ENCODE peak calls at places on chromosomes 7 and 10, in four cellular contexts. K is pancreas, D is stomach, U is WERI-Rb-1. T is an unnamed sample.

GRCh38 chr7:158284121-158284520 is 303.5 kb downstream of the PTPRN2 start:
- DNase-seq in K (no peak), D (peak), U (no peak), T (no peak)

GRCh38 chr10:60870803-60871202 is 73.2 kb downstream of the RHOBTB1 start:
- DNase-seq in K (no peak), U (no peak), D (no peak), T (no peak)

GRCh38 chr7:35906191-35906908 is 105.5 kb downstream of the SEPTIN7 start:
- DNase-seq in K (peak), D (peak), U (peak), T (peak)

GRCh38 chr7:72751978-72752377 is 76.0 kb downstream of the TYW1B start:
- DNase-seq in K (no peak), D (no peak), U (peak), T (peak)

GRCh38 chr10:3803884-3804741 is 19.1 kb upstream of the KLF6 start:
- DNase-seq in U (no peak), D (no peak), K (no peak), T (no peak)

GRCh38 chr10:74736029-74736428 is 90.4 kb upstream of the KAT6B start:
- DNase-seq in U (no peak), D (no peak), K (no peak), T (no peak)

GRCh38 chr7:112370436-112370835 is 79.8 kb upstream of the IFRD1 start:
- DNase-seq in U (no peak), D (peak), K (peak), T (no peak)

GRCh38 chr10:103660364-103661197 is 167.1 kb downstream of the NEURL1 start:
- DNase-seq in U (no peak), D (peak), K (no peak), T (no peak)

GRCh38 chr7:51111256-51111655 is 205.4 kb downstream of the COBL start:
- DNase-seq in U (no peak), D (no peak), K (no peak), T (no peak)

GRCh38 chr10:72800000-72800740 is 93.4 kb upstream of the OIT3 start:
- DNase-seq in U (no peak), K (no peak), D (no peak), T (no peak)

GRCh38 chr10:128068398-128069285 is 57.6 kb downstream of the MKI67 start:
- DNase-seq in D (no peak), U (no peak), K (no peak), T (peak)

GRCh38 chr10:14074062-14074884 is 256.5 kb downstream of the FRMD4A start:
- DNase-seq in D (peak), K (peak), U (no peak), T (no peak)

GRCh38 chr7:51350195-51350896 is 33.7 kb upstream of the COBL start:
- DNase-seq in U (no peak), D (peak), K (no peak), T (no peak)

GRCh38 chr7:29139796-29140195 is 6.5 kb downstream of the CPVL start:
- DNase-seq in K (no peak), D (no peak), U (no peak), T (no peak)

GRCh38 chr7:2601065-2601464 is 30.7 kb upstream of the TTYH3 start:
- DNase-seq in U (no peak), K (no peak), D (peak), T (no peak)

GRCh38 chr7:106668853-106669539 is 8.0 kb upstream of the CCDC71L start:
- DNase-seq in U (no peak), D (no peak), K (no peak), T (no peak)

GRCh38 chr10:70943806-70944466 is 55.6 kb upstream of the PCBD1 start:
- DNase-seq in K (no peak), U (no peak), D (no peak), T (no peak)

GRCh38 chr7:132947011-132947410 is 134.9 kb downstream of the CHCHD3 start:
- DNase-seq in K (no peak), D (no peak), U (no peak), T (no peak)

GRCh38 chr7:48962821-48963505 is 38.6 kb downstream of the CDC14C start:
- DNase-seq in U (no peak), D (no peak), K (no peak), T (peak)

GRCh38 chr10:44382981-44383748 is 1.7 kb downstream of the CXCL12 start:
- DNase-seq in K (no peak), D (peak), U (no peak), T (no peak)

GRCh38 chr10:44981172-44982113 is 2.8 kb upstream of the DEPP1 start:
- DNase-seq in U (no peak), K (peak), D (no peak), T (no peak)

GRCh38 chr7:28136420-28136819 is 44.2 kb downstream of the JAZF1 start:
- DNase-seq in K (no peak), D (no peak), U (no peak), T (no peak)

GRCh38 chr10:44995914-44996633 is 4.6 kb upstream of the ZNF22 start:
- DNase-seq in U (no peak), D (peak), K (peak), T (no peak)

GRCh38 chr7:107692501-107692900 is 31.9 kb downstream of the SLC26A4 start:
- DNase-seq in D (no peak), K (no peak), U (no peak), T (no peak)

GRCh38 chr10:122295423-122295947 is 24.4 kb downstream of the BTBD16 start:
- DNase-seq in K (peak), D (no peak), U (no peak), T (no peak)

GRCh38 chr7:73536479-73536878 is 14.4 kb upstream of the BAZ1B start:
- DNase-seq in D (no peak), K (no peak), U (no peak), T (no peak)

GRCh38 chr7:132386249-132386681 is 190.0 kb downstream of the PLXNA4 start:
- DNase-seq in U (no peak), D (peak), K (no peak), T (peak)

GRCh38 chr10:110651044-110651958 is 7.2 kb downstream of the RBM20 start:
- DNase-seq in K (no peak), D (no peak), U (peak), T (peak)

GRCh38 chr10:101031128-101031795 is at the start of the genes PDZD7 and SFXN3:
- DNase-seq in U (peak), K (peak), D (peak), T (peak)

GRCh38 chr10:89122431-89123066 is 84.6 kb downstream of the CH25H start:
- DNase-seq in D (no peak), U (no peak), K (no peak), T (no peak)

GRCh38 chr10:56012146-56012545 is 348.9 kb downstream of the ZWINT start:
- DNase-seq in U (no peak), D (no peak), K (no peak), T (no peak)

GRCh38 chr10:123375097-123375496 is 220.9 kb downstream of the BUB3 start:
- DNase-seq in U (no peak), K (no peak), D (no peak), T (no peak)

GRCh38 chr10:48364659-48365405 is 58.4 kb downstream of the MAPK8 start:
- DNase-seq in D (no peak), K (no peak), U (no peak), T (no peak)

GRCh38 chr10:16712883-16713282 is 104.3 kb downstream of the RSU1 start:
- DNase-seq in K (no peak), D (no peak), U (no peak), T (no peak)

GRCh38 chr10:77795426-77796055 is 131.0 kb downstream of the DLG5 start:
- DNase-seq in D (no peak), K (no peak), U (no peak), T (no peak)

GRCh38 chr10:109427421-109427820 is 495.9 kb downstream of the XPNPEP1 start:
- DNase-seq in K (no peak), U (peak), D (no peak), T (no peak)
- TF ChIP-seq CTCF in K (no peak), U (peak), D (no peak), T (no peak)

GRCh38 chr7:91314591-91315323 is 50.5 kb downstream of the FZD1 start:
- DNase-seq in U (no peak), D (no peak), K (no peak), T (no peak)
- TF ChIP-seq CTCF in U (no peak), D (no peak), K (no peak), T (no peak)

DNA sequence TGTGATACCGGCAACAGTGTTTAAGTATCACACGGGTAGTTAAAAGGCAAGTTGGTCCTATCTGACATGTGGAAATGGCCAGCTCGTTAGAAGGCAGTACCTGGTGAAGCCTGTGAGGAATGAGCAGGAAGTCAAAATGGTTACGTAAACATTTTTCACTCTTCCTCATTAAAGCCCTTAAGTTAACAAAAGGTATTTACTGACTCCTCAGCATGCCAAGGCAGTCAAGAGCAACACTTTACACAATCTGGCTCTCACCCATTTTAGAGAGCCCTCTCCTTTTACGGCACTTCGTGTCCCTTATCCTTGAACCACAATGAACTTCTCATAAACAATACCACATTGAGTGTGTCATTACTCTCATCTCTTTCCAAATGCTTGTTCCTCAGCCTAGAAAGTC is 11.0 kb upstream of the RSBN1L start:
- DNase-seq in K (peak), U (no peak), D (peak), T (no peak)
- TF ChIP-seq CTCF in K (no peak), U (no peak), D (no peak), T (no peak)

DNA sequence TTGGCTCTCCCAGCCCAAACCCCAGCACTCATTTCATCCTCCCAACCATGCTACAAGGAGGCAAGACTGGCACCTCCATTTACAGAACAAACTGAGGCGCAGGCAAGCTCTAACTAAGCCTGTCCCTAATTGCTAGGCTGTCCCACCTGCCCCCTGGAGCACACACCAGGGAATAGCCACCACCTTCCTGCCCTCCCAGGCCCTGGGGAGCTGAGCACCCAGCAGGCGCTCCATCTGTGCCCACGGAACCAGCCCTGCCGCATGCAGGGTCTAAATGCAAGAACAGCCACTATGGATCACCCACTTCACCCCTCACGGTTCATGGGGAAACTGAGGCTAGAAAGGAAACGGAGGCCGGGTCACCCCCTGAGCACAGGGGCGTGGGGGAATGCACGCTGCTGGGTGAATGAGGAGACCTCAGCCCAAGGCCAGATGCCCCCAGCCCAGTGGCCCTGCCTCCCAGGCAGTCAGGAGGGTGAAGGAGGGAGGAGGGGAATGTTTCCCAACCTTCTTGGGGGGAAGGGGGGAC is 16.5 kb downstream of the PDGFA start:
- DNase-seq in U (no peak), K (no peak), D (no peak), T (peak)
- TF ChIP-seq CTCF in U (peak), K (no peak), D (no peak), T (no peak)

DNA sequence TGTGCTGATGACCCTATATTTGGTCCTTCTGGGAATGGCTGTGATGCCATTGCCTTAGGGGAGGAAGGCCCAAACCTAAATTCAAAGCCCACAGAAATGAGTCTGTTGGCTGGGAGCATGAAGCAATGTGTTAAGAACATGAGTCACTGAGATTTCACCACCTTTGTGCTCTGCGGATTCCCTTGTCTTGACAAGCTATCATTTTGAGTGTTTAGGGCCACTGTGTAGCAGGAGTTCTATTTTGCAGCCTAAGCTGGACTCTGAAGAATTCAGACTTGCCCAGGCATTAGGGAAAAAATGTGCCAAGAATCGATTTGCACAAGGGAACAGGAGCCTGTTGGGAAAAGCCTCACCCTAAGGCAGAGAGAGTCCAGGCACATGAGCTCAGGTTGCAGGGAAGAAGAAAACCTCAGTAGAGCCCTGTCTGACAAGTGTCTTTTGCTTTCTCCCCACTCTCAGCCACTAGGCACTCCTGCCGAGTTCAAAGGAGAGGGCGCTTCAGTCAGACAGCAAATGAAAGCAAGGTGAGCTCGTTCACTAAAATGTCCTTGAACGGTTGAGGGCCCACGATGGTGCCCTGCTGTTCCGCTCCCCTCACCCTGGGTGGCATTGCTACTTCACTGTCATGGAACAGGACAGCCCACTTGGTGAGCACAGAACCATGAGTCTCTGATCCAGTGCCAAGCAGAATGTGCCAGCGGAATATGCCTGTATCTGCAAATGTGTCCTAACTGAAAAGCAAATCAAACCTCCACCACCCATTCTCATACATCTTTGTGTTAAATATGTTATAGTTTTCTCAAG is 93.6 kb downstream of the PRLHR start:
- DNase-seq in U (no peak), D (no peak), K (no peak), T (no peak)
- TF ChIP-seq CTCF in U (no peak), D (no peak), K (no peak), T (no peak)

DNA sequence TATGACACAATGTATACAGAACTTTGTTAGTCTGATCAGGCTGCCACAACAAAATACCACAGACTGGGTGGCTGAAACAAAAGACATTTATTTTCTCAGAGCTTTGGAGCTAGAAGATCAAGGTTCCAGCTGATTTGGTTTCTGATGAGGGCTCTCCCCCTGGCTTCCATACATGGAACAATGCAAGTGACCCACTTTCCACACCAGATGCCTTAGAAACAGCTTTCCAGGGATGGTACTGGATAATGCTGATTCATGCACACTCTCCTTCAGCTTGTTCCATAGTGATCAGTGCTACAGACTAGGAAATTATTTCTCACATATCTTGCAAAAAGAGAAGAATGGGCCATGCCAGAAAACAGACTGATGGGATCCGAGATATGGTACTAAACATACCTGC is 1274.9 kb upstream of the SORCS1 start:
- DNase-seq in K (no peak), D (no peak), U (no peak), T (no peak)
- TF ChIP-seq CTCF in K (no peak), D (no peak), U (no peak), T (no peak)

GRCh38 chr7:100789055-100789454 is 38.3 kb downstream of the EPHB4 start:
- DNase-seq in D (no peak), K (no peak), U (no peak), T (no peak)
- TF ChIP-seq CTCF in D (no peak), K (no peak), U (peak), T (no peak)

DNA sequence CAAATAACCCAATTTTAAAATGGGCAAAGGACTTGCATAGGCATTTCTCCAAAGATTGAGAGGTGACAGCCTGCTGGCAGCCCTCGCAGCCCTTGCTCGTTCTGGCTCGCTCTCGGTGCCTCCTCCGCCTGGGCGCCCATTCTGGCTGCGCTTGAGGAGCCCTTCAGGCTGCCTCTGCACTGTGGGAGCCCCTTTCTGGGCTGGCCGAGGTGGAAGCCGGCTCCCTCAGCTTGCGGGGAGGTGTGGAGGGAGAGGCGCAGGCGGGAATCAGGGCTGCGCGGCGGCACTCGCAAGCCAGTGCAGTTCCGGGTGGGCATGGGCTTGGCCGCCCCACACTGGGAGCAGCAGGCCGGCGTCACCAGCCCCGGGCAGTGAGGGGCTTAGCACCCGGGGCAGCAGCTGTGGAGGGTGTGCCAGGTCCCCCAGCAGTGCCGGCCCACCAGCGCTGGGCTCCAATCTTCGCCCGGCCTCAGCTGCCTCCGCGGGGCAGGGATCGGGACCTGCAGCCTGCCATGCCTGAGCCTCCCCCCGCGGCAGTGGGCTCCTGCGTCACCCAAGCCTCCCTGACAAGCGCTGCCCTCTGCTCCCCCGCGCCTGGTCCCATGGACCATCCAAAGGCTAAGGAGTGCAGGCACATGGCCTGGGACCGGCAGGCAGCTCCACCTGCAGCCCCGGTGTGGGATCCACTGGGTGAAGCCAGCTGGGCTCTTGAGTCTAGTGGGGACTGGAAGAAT is 54.0 kb upstream of the GALNT17 start:
- DNase-seq in U (no peak), K (no peak), D (no peak), T (no peak)
- TF ChIP-seq CTCF in U (no peak), K (no peak), D (no peak), T (no peak)

GRCh38 chr10:91163709-91164474 is 56.6 kb upstream of the PCGF5 start:
- DNase-seq in D (peak), U (peak), K (peak), T (peak)
- TF ChIP-seq CTCF in D (no peak), U (peak), K (no peak), T (no peak)